ENCODE peak calls at places on chromosomes 1 and 21, in six cellular contexts. F is mesendoderm, U is IMR-90, R is neuronal stem cell, I is mesenchymal stem cell, G is trophoblast cell. E is an unnamed sample.

GRCh38 chr1:239803666-239804228 is 287.9 kb upstream of the FMN2 start:
- DNase-seq in U (no peak), R (no peak), F (peak), G (no peak), I (no peak), E (no peak)

GRCh38 chr21:46439906-46440305 is 18.8 kb upstream of the DIP2A start:
- DNase-seq in F (no peak), U (no peak), G (no peak), R (no peak), I (no peak), E (no peak)

GRCh38 chr1:199776768-199777497 is 250.6 kb upstream of the NR5A2 start:
- DNase-seq in G (no peak), U (no peak), I (no peak), F (peak), R (no peak), E (no peak)

GRCh38 chr1:210663730-210664573 is 335.2 kb downstream of the HHAT start:
- DNase-seq in I (no peak), G (no peak), F (peak), R (no peak), U (no peak), E (no peak)

GRCh38 chr1:160419150-160419837 is 18.9 kb downstream of the VANGL2 start:
- DNase-seq in I (no peak), G (no peak), F (no peak), U (no peak), R (no peak), E (no peak)

GRCh38 chr1:82227696-82228095 is 427.0 kb downstream of the ADGRL2 start:
- DNase-seq in R (no peak), G (no peak), I (peak), F (no peak), U (no peak), E (no peak)

GRCh38 chr1:212228591-212229119 is 56.6 kb upstream of the PPP2R5A start:
- DNase-seq in G (no peak), R (no peak), I (no peak), U (no peak), F (no peak), E (no peak)

GRCh38 chr1:30550365-30551220 is 172.8 kb downstream of the MATN1 start:
- DNase-seq in R (no peak), F (no peak), G (no peak), U (no peak), I (no peak), E (no peak)

GRCh38 chr1:201119206-201119814 is 7.1 kb upstream of the CACNA1S start:
- DNase-seq in U (peak), G (peak), F (peak), R (peak), I (peak), E (peak)

GRCh38 chr1:217137210-217137871 is 414.1 kb upstream of the ESRRG start:
- DNase-seq in I (no peak), G (no peak), U (no peak), R (peak), F (peak), E (peak)

GRCh38 chr1:39818482-39818881 is 29.8 kb upstream of the BMP8B start:
- DNase-seq in G (no peak), U (no peak), F (no peak), R (no peak), I (no peak), E (no peak)

GRCh38 chr1:48823161-48823560 is 46.5 kb upstream of the BEND5 start:
- DNase-seq in R (no peak), F (no peak), U (no peak), G (no peak), I (no peak), E (no peak)

GRCh38 chr1:248752119-248752931 is 3.2 kb downstream of the LYPD8 start:
- DNase-seq in F (peak), I (no peak), U (no peak), R (no peak), G (no peak), E (no peak)

GRCh38 chr1:4593106-4593505 is 61.3 kb upstream of the AJAP1 start:
- DNase-seq in R (no peak), G (no peak), U (no peak), F (no peak), I (no peak), E (no peak)

GRCh38 chr1:85957760-85958159 is 198.8 kb downstream of the COL24A1 start:
- DNase-seq in R (no peak), G (no peak), F (no peak), U (no peak), I (no peak), E (no peak)

GRCh38 chr1:109880961-109881894 is 29.4 kb upstream of the CSF1 start:
- DNase-seq in F (no peak), R (no peak), G (no peak), I (no peak), U (no peak), E (no peak)

GRCh38 chr1:58251415-58252073 is 295.0 kb downstream of the OMA1 start:
- DNase-seq in R (peak), U (no peak), G (no peak), I (no peak), F (peak), E (peak)

GRCh38 chr21:46443910-46444309 is 14.8 kb upstream of the DIP2A start:
- DNase-seq in G (no peak), R (no peak), U (no peak), I (no peak), F (peak), E (no peak)

GRCh38 chr21:25638634-25639166 is 358 bp upstream of the JAM2 start:
- DNase-seq in I (peak), R (peak), G (peak), F (no peak), U (peak), E (no peak)

GRCh38 chr1:39799770-39800470 is 11.3 kb upstream of the BMP8B start:
- DNase-seq in I (peak), G (peak), F (peak), U (peak), R (peak), E (peak)

GRCh38 chr21:38979271-38980196 is 173.8 kb downstream of the ETS2 start:
- DNase-seq in I (peak), U (peak), R (no peak), F (peak), G (no peak), E (peak)
- H2BK5ac ChIP-seq in I (no peak), U (no peak), R (no peak), F (no peak), G (no peak), E (no peak)

GRCh38 chr1:169288011-169288414 is 79.6 kb downstream of the NME7 start:
- DNase-seq in R (no peak), I (peak), F (peak), U (peak), G (no peak), E (no peak)
- H2BK5ac ChIP-seq in R (no peak), I (no peak), F (no peak), U (no peak), G (no peak), E (no peak)

GRCh38 chr1:11881749-11882441 is 23.1 kb upstream of the NPPB start:
- DNase-seq in G (no peak), U (no peak), F (no peak), R (no peak), I (no peak), E (no peak)

GRCh38 chr1:11878891-11879190 is 20.1 kb upstream of the NPPB start:
- DNase-seq in F (no peak), R (no peak), G (no peak), I (no peak), U (no peak), E (no peak)

GRCh38 chr1:11880911-11881748 is 22.4 kb upstream of the NPPB start:
- DNase-seq in I (no peak), G (no peak), F (no peak), U (no peak), R (no peak), E (no peak)

GRCh38 chr1:11879311-11880180 is 20.8 kb upstream of the NPPB start:
- DNase-seq in I (no peak), U (no peak), F (no peak), G (no peak), R (no peak), E (no peak)

DNA sequence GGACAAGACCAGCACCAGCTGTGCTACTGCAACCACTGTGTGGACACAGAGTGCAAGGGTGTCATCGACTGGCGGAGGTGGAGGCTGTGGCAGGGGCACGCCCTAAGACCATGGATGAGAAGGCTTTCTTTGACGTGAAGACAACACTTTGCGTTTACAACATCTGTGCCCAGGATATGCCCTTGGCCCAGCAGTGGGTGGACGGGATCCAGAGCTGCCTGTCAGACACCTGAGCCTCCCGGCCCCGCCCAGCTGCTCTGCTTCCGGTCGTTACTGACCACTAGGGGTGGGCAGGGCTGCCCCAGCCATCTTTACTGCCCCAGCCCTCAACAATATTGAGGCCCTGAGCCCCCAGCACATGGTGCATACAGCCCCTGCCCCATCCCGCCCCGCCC is 21.4 kb upstream of the NPPB start:
- DNase-seq in I (no peak), F (no peak), G (no peak), R (no peak), U (no peak), E (no peak)
- H2BK5ac ChIP-seq in I (no peak), F (no peak), G (no peak), R (no peak), U (no peak), E (no peak)

GRCh38 chr1:156510709-156511108 is 10.1 kb upstream of the MEF2D start:
- DNase-seq in G (no peak), R (no peak), I (no peak), F (no peak), U (peak), E (no peak)
- H2BK5ac ChIP-seq in G (no peak), R (no peak), I (no peak), F (no peak), U (peak), E (no peak)

GRCh38 chr1:246199086-246199485 is 308.0 kb downstream of the SMYD3 start:
- DNase-seq in F (no peak), I (peak), G (no peak), R (no peak), U (no peak), E (no peak)
- H2BK5ac ChIP-seq in F (no peak), I (no peak), G (no peak), R (no peak), U (no peak), E (no peak)

DNA sequence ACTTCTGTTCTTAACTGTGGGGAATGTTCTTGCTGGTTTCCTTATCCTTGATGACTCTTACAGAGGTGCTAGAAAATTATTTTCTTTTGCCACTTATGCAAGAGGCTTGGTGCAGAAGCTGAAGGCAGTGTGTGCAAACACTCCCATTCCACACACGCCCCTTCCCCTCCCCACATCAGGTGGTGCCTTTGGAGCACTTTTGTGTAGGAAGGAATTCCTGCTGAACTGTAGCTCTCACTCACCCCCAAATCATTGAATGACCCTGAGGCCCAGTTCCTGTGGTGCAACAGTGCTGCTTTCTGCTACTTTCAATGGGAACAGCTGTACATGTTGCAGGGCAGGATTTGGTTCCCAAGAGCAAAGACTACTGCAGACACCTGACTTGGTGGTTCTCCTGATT is 101.8 kb downstream of the CD247 start:
- DNase-seq in F (no peak), U (no peak), I (no peak), R (peak), G (no peak), E (no peak)
- H2BK5ac ChIP-seq in F (no peak), U (no peak), I (no peak), R (no peak), G (no peak), E (no peak)

DNA sequence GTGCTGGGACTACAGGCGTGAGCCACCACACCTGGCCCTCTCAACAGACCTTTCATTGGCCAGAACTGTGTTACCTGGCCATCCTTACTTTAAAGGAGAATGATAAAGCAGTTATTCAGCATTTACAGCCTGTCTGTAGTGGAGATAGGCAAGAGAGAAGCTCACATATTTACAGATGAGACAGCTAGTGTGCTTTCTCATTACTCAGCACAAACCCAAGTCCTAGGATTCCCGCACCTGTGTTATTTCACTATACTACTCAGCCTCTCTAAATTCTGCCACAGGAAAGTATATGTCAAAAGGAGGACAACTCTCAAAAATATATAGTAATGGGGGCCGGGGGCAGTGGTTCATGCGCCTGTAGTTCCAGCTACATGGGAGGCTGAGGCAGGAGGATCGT is 15.9 kb upstream of the MYOC start:
- DNase-seq in R (no peak), I (no peak), G (no peak), F (no peak), U (no peak), E (no peak)
- H2BK5ac ChIP-seq in R (no peak), I (no peak), G (no peak), F (no peak), U (no peak), E (no peak)

GRCh38 chr1:151165738-151166505 is at the start of the genes LYSMD1 and SCNM1:
- DNase-seq in U (peak), I (peak), R (peak), G (peak), F (peak), E (peak)
- H2BK5ac ChIP-seq in U (peak), I (peak), R (no peak), G (peak), F (no peak), E (no peak)

GRCh38 chr1:20167126-20167525 is 18.8 kb upstream of the UBXN10 start:
- DNase-seq in G (no peak), I (no peak), U (no peak), R (no peak), F (no peak), E (no peak)
- H2BK5ac ChIP-seq in G (no peak), I (no peak), U (no peak), R (no peak), F (no peak), E (no peak)

GRCh38 chr21:43988506-43989230 is 23.4 kb upstream of the TRAPPC10 start:
- DNase-seq in R (no peak), G (no peak), F (no peak), I (no peak), U (no peak), E (no peak)
- H2BK5ac ChIP-seq in R (peak), G (no peak), F (no peak), I (no peak), U (no peak), E (no peak)